ENCODE peak calls at places on chromosomes 3 and 15, in seven cellular contexts. E, T, Q, F, S, U and X are unnamed samples. For H3K4me1 and H3K9me3, the result is how much of the 10 kb centered on the place peaks cover.

GRCh38 chr3:183253961-183254815 is 1.1 kb downstream of the B3GNT5 start:
- DNase-seq in U (no peak), E (peak), S (peak), T (no peak), Q (peak), F (peak), X (no peak)

GRCh38 chr15:70830615-70831014 is 23.3 kb downstream of the LARP6 start:
- DNase-seq in Q (no peak), E (peak), S (no peak), U (no peak), T (no peak), F (no peak), X (no peak)

GRCh38 chr3:60906283-60906682 is 345.0 kb downstream of the FHIT start:
- DNase-seq in F (no peak), U (no peak), E (no peak), S (no peak), T (no peak), Q (no peak), X (no peak)

GRCh38 chr3:190375250-190375649 is 12.7 kb upstream of the CLDN16 start:
- DNase-seq in S (no peak), Q (no peak), U (no peak), T (no peak), F (peak), E (no peak), X (no peak)

GRCh38 chr3:194051554-194052175 is 84.3 kb upstream of the HES1 start:
- DNase-seq in F (no peak), U (no peak), T (no peak), Q (no peak), E (no peak), S (no peak), X (no peak)

GRCh38 chr3:149180057-149180573 is 41.5 kb downstream of the CP start:
- DNase-seq in Q (peak), E (peak), S (peak), T (no peak), U (peak), F (peak), X (peak)

GRCh38 chr3:126442099-126442848 is 33.4 kb downstream of the ZXDC start:
- DNase-seq in Q (no peak), T (no peak), F (no peak), S (no peak), E (peak), U (no peak), X (peak)

GRCh38 chr15:65326844-65327243 is 22.4 kb downstream of the RNU5B-1 start:
- DNase-seq in F (no peak), T (no peak), U (no peak), S (no peak), E (no peak), Q (no peak), X (no peak)

GRCh38 chr3:5190147-5190791 is 2.8 kb downstream of the EDEM1 start:
- DNase-seq in Q (no peak), F (no peak), T (no peak), E (no peak), S (no peak), U (no peak), X (no peak)

DNA sequence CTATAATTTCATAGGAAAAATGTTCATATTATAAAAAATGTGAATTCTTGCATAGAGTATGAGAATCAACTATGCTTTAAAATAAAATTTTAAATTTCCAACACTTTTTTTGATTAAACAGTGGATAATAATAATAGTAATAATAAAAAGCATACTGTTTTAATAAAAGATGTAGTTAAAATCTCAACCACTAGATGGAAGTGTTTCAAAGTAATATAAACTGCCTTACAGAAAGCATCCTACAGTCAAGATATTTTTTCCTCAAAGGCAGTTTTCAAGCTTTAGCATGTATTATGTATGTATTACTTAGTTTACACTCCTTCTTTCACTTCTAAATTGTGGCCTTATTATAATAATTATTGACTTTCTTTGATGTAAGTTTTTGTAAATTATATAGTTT is 217.5 kb downstream of the CHL1 start:
- DNase-seq in F (peak), S (no peak), E (no peak), Q (peak), T (no peak), U (no peak), X (no peak)
- H3K4me1 ChIP-seq in F (under half), S (under half), E (under half), Q (under half), T (under half), U (under half), X (under half)

GRCh38 chr15:52797625-52798501 is 7.7 kb upstream of the ONECUT1 start:
- DNase-seq in Q (no peak), F (no peak), U (no peak), T (no peak), E (no peak), S (no peak), X (no peak)
- H3K9me3 ChIP-seq in Q (under half), F (under half), U (under half), T (under half), E (under half), S (under half), X (under half)

DNA sequence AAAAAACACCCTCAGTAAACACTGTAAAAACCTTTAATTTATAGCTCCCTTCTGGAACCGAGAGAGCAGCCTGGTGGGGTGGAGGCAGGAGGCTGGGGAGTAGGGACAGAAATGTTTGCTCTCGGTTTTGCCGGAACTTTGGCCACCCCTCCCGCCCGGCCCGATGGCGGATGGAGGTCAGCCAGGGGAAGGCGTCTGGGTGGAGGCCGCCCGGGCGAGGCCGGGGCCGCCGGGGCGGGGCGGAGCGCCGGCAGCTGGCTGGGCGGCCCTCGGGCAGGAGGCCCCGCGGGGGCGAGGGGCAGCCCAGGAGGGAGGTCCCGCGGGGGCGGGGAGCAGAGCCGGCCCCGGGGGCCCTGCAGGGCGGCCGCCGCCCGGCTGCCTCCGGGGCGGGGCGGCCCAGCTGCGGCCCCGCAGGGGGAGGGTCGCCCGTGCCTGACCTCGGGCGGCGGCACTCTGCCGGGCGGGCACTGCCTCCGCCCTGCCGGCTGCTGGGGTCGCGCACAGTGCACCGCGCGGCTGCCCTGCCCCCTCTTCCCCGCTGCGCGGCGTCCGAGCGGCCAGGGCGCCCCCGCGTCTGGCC is 829 bp upstream of the SKIL start:
- DNase-seq in F (peak), U (peak), E (peak), T (peak), S (peak), Q (peak), X (peak)
- H3K4me1 ChIP-seq in F (under half), U (half or more), E (under half), T (under half), S (half or more), Q (under half), X (under half)

GRCh38 chr3:127445581-127446368 is 144.8 kb downstream of the TPRA1 start:
- DNase-seq in S (no peak), Q (no peak), T (no peak), U (no peak), E (peak), F (no peak), X (no peak)
- H3K9me3 ChIP-seq in S (under half), Q (under half), T (under half), U (under half), E (under half), F (under half), X (under half)

GRCh38 chr15:91473894-91474293 is 373.8 kb downstream of the SV2B start:
- DNase-seq in Q (no peak), U (no peak), S (no peak), T (no peak), F (no peak), E (no peak), X (no peak)

GRCh38 chr15:91468861-91469260 is 368.8 kb downstream of the SV2B start:
- DNase-seq in U (no peak), T (no peak), Q (no peak), F (no peak), E (no peak), S (no peak), X (no peak)

GRCh38 chr15:91472316-91472756 is 372.3 kb downstream of the SV2B start:
- DNase-seq in S (no peak), F (no peak), E (no peak), Q (no peak), T (peak), U (no peak), X (no peak)

GRCh38 chr15:91471410-91471993 is 371.4 kb downstream of the SV2B start:
- DNase-seq in E (no peak), Q (no peak), U (no peak), S (no peak), F (peak), T (no peak), X (no peak)

GRCh38 chr15:91469627-91470567 is 369.8 kb downstream of the SV2B start:
- DNase-seq in E (no peak), F (no peak), S (peak), Q (no peak), U (no peak), T (no peak), X (no peak)
- H3K4me1 ChIP-seq in E (under half), F (under half), S (under half), Q (under half), U (under half), T (under half), X (under half)

GRCh38 chr15:27458370-27459084 is 487.5 kb downstream of the GABRG3 start:
- DNase-seq in F (no peak), Q (no peak), U (no peak), T (no peak), S (no peak), E (no peak), X (no peak)

GRCh38 chr15:27468151-27468556 is 497.2 kb downstream of the GABRG3 start:
- DNase-seq in T (no peak), E (no peak), Q (no peak), F (no peak), U (no peak), S (no peak), X (no peak)

GRCh38 chr15:27459836-27460235 is 488.9 kb downstream of the GABRG3 start:
- DNase-seq in T (no peak), Q (no peak), U (no peak), S (no peak), E (no peak), F (no peak), X (no peak)

GRCh38 chr15:27465213-27465612 is 494.2 kb downstream of the GABRG3 start:
- DNase-seq in U (no peak), F (no peak), Q (no peak), E (no peak), T (no peak), S (no peak), X (no peak)

GRCh38 chr15:27463699-27464098 is 492.7 kb downstream of the GABRG3 start:
- DNase-seq in F (no peak), S (no peak), Q (no peak), T (no peak), E (no peak), U (no peak), X (no peak)
- H3K9me3 ChIP-seq in F (under half), S (under half), Q (under half), T (under half), E (under half), U (under half), X (under half)

GRCh38 chr3:14178247-14179113 is at the start of the genes LSM3 and XPC:
- DNase-seq in S (peak), U (peak), T (peak), F (peak), Q (peak), E (peak), X (peak)
- H3K4me1 ChIP-seq in S (under half), U (under half), T (under half), F (under half), Q (under half), E (under half), X (under half)

GRCh38 chr3:118199044-118199443 is 835.6 kb downstream of the IGSF11 start:
- DNase-seq in S (no peak), E (no peak), T (no peak), Q (no peak), U (no peak), F (no peak), X (no peak)
- H3K9me3 ChIP-seq in S (under half), E (under half), T (under half), Q (under half), U (under half), F (under half), X (under half)

GRCh38 chr15:85606721-85607120 is 188.0 kb downstream of the KLHL25 start:
- DNase-seq in F (no peak), Q (no peak), U (no peak), T (no peak), S (no peak), E (no peak), X (no peak)
- H3K4me1 ChIP-seq in F (under half), Q (under half), U (under half), T (under half), S (under half), E (under half), X (under half)

DNA sequence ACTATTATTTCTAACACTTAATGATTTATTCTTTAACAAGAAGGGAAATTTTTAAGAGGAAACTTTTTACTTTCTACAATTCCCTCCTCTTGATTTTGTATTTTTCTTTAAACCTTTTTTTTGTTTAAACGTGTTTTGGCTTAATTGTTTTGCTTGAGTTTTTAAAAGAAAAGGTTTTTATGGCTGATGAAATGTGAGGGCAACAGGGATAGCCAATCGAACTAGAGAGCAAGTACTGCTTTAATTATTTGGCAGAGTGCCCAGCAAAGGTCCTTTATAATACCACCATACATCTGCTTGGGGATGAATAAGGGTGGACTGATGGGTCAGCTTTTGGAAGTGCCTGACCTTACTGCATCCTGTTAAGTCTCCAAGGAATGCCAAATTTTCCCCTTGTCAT is 19.6 kb upstream of the MTHFS start:
- DNase-seq in E (no peak), S (no peak), F (no peak), U (no peak), Q (no peak), T (no peak), X (no peak)
- H3K9me3 ChIP-seq in E (under half), S (half or more), F (half or more), U (half or more), Q (under half), T (under half), X (under half)